ENCODE peak calls at places on chromosomes 7 and 10, in four cellular contexts. W is MM.1S, F is astrocyte, U is endothelial cell of umbilical vein. R is an unnamed sample.

GRCh38 chr7:35975851-35976454 is 175.1 kb downstream of the SEPTIN7 start:
- DNase-seq in W (peak), F (peak), U (peak), R (peak)

GRCh38 chr7:31811650-31812461 is 124.8 kb downstream of the PPP1R17 start:
- DNase-seq in W (no peak), F (peak), U (peak), R (no peak)

GRCh38 chr10:127968659-127969058 is 61.8 kb downstream of the PTPRE start:
- DNase-seq in W (no peak), F (peak), U (peak), R (no peak)

GRCh38 chr10:77501152-77501845 is 136.3 kb downstream of the KCNMA1 start:
- DNase-seq in W (no peak), F (peak), U (no peak), R (no peak)

GRCh38 chr10:35451103-35452016 is 115.1 kb downstream of the CCNY start:
- DNase-seq in W (no peak), F (no peak), U (no peak), R (no peak)

GRCh38 chr7:41889472-41889871 is 186.6 kb upstream of the INHBA start:
- DNase-seq in W (no peak), F (peak), U (no peak), R (peak)

GRCh38 chr10:122466866-122467470 is 5.6 kb downstream of the HTRA1 start:
- DNase-seq in W (no peak), F (no peak), U (no peak), R (no peak)

GRCh38 chr7:140367528-140367927 is 30.8 kb downstream of the SLC37A3 start:
- DNase-seq in W (no peak), F (no peak), U (no peak), R (no peak)

GRCh38 chr7:20351901-20352300 is 21.2 kb downstream of the ITGB8 start:
- DNase-seq in W (no peak), F (peak), U (peak), R (no peak)

GRCh38 chr7:116354546-116355422 is 144.4 kb downstream of the TES start:
- DNase-seq in W (no peak), F (peak), U (peak), R (peak)

GRCh38 chr10:102335184-102335583 is 60.3 kb upstream of the NFKB2 start:
- DNase-seq in W (no peak), F (no peak), U (no peak), R (no peak)

GRCh38 chr10:132106431-132106830 is 40.7 kb downstream of the JAKMIP3 start:
- DNase-seq in W (no peak), F (no peak), U (no peak), R (no peak)

GRCh38 chr7:137755846-137756685 is 90.7 kb downstream of the DGKI start:
- DNase-seq in W (no peak), F (peak), U (no peak), R (no peak)

GRCh38 chr7:24715661-24716479 is 41.4 kb downstream of the GSDME start:
- DNase-seq in W (peak), F (peak), U (peak), R (no peak)

GRCh38 chr7:116420003-116420402 is 79.5 kb upstream of the CAV2 start:
- DNase-seq in W (no peak), F (no peak), U (no peak), R (no peak)

GRCh38 chr10:5692476-5693358 is 8.1 kb downstream of the TASOR2 start:
- DNase-seq in W (no peak), F (peak), U (no peak), R (peak)

GRCh38 chr10:51117794-51118193 is 43.5 kb downstream of the PRKG1 start:
- DNase-seq in W (no peak), F (no peak), U (no peak), R (no peak)

GRCh38 chr7:20083781-20084180 is 133.4 kb downstream of the MACC1 start:
- DNase-seq in W (no peak), F (peak), U (no peak), R (peak)

GRCh38 chr7:102431617-102432298 is 1.6 kb upstream of the ORAI2 start:
- DNase-seq in W (peak), F (no peak), U (no peak), R (no peak)

GRCh38 chr7:117698018-117698417 is 175.2 kb downstream of the CTTNBP2 start:
- DNase-seq in W (no peak), F (no peak), U (no peak), R (no peak)

GRCh38 chr10:91681361-91682276 is 48.7 kb upstream of the PPP1R3C start:
- DNase-seq in W (no peak), F (no peak), U (no peak), R (no peak)

GRCh38 chr10:5818894-5819293 is 5.7 kb upstream of the GDI2 start:
- DNase-seq in W (no peak), F (no peak), U (no peak), R (no peak)

GRCh38 chr10:133189256-133189655 is 29.2 kb downstream of the KNDC1 start:
- DNase-seq in W (no peak), F (no peak), U (no peak), R (no peak)

GRCh38 chr7:86999737-87000136 is 59.7 kb downstream of the ELAPOR2 start:
- DNase-seq in W (no peak), F (no peak), U (no peak), R (no peak)

GRCh38 chr7:129041929-129042200 is 13.0 kb downstream of the TNPO3 start:
- DNase-seq in W (no peak), F (no peak), U (no peak), R (no peak)

GRCh38 chr10:1939016-1939415 is 201.7 kb upstream of the ADARB2 start:
- DNase-seq in W (no peak), F (no peak), U (no peak), R (no peak)

GRCh38 chr10:72243822-72244437 is 27.9 kb upstream of the ASCC1 start:
- DNase-seq in W (no peak), F (peak), U (peak), R (peak)

GRCh38 chr7:28956608-28957063 is 1.5 kb downstream of the TRIL start:
- DNase-seq in W (no peak), F (peak), U (peak), R (no peak)

GRCh38 chr10:100735345-100736143 is 9.8 kb upstream of the PAX2 start:
- DNase-seq in W (no peak), F (no peak), U (no peak), R (no peak)
- TF ChIP-seq EZH2 in W (no peak), F (peak), U (peak), R (no peak)

GRCh38 chr7:142797342-142797798 is 26.6 kb downstream of the PRSS2 start:
- DNase-seq in W (no peak), F (no peak), U (no peak), R (peak)

GRCh38 chr7:142799483-142799882 is 28.7 kb downstream of the PRSS2 start:
- DNase-seq in W (no peak), F (no peak), U (no peak), R (no peak)

GRCh38 chr7:142797799-142798377 is 27.1 kb downstream of the PRSS2 start:
- DNase-seq in W (no peak), F (no peak), U (no peak), R (no peak)

GRCh38 chr7:142800103-142800502 is 29.3 kb downstream of the PRSS2 start:
- DNase-seq in W (no peak), F (no peak), U (no peak), R (no peak)

DNA sequence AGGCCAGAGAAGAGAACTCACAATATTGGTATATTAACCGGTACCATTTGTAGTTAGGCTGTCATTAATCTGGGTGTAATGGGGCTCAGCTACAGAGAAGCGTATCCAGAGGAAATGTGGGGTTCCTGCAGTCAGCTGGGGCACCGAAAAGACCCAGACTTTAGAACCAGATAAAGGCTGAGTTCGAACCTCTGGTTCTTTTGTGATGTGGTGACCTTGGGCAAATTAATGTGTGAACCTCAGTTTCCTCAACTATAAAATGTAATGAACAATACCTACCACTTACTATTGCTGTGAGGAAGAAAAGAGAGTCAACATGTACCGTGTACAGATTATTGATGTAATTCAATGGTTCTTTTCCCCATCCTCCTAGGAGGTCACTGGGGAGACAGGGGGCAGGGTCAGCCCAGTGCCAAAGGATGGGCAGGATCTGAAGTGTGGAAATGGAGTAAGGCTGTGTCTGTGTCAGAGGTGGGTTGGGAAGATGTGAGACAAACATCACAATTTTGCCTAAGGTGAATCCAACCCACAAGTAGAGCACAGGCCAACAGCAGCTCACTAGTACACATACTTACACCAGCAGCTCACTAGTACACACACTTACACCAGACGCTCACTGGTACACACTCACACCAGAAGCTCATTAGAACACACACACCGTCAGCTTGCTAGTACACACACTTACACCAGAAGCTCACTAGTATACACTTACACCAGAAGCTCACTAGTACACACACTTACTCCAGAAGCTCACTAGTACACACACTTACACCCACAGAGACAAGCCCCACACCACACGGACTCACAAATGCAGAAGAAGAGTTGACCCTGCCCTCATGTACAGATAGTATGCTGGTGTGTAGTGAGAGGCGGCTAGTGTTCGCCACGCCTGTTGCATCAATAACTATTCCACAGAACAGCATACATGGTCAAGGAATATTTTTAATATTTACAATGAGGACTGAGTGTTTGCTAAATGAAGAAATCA is 28.0 kb downstream of the PRSS2 start:
- DNase-seq in W (no peak), F (no peak), U (no peak), R (peak)
- TF ChIP-seq EZH2 in W (no peak), F (no peak), U (no peak), R (no peak)

DNA sequence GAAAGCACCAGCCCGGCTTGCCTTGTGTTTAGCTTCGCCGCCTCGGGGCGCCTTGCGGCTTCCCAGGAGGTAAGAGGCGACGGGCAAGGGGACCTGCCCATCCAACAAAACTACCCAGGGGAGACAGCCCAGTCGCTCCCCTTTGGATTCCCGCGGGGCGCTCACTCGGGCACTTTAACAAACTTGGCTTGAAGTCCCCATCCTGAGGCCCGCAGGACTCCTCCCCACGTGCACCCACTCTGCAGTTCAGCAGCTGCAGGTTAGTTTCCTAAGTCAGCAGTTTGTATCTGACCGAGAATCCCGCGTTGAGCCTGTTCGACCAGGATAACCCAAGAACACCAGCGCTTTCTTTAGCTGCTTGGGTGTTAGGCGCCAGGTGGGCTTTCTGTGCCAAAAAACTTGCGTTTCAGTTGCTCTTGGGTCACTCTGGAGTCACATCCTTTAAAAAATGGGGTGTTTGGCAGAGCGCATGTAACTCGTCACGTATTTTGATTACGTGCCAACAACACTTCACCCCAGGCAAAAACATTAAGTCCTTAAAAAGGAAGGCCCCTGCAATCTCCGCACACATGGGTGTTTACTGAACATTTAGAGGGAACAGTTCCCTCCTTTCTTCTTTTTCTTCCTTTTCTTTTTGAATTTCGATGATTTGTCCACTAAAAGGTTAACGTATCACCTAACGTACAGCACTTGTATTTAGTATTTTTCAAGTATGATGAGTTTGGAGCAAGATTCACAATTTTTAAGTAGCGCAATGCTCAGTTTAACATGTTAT is 876 bp downstream of the DNAH11 start:
- DNase-seq in W (peak), F (no peak), U (peak), R (no peak)
- TF ChIP-seq EZH2 in W (no peak), F (no peak), U (no peak), R (no peak)

GRCh38 chr7:44267719-44268413 is 57.5 kb downstream of the CAMK2B start:
- DNase-seq in W (no peak), F (no peak), U (no peak), R (no peak)
- TF ChIP-seq EZH2 in W (no peak), F (no peak), U (no peak), R (no peak)

GRCh38 chr7:73623798-73624668 is at the start of gene MLXIPL:
- DNase-seq in W (no peak), F (no peak), U (peak), R (peak)

GRCh38 chr7:73621168-73622063 is 2.9 kb downstream of the MLXIPL start:
- DNase-seq in W (no peak), F (no peak), U (no peak), R (no peak)

GRCh38 chr7:73624669-73625001 is 313 bp upstream of the MLXIPL start:
- DNase-seq in W (no peak), F (no peak), U (no peak), R (no peak)

GRCh38 chr7:73622527-73622908 is 1.8 kb downstream of the MLXIPL start:
- DNase-seq in W (no peak), F (no peak), U (no peak), R (no peak)

DNA sequence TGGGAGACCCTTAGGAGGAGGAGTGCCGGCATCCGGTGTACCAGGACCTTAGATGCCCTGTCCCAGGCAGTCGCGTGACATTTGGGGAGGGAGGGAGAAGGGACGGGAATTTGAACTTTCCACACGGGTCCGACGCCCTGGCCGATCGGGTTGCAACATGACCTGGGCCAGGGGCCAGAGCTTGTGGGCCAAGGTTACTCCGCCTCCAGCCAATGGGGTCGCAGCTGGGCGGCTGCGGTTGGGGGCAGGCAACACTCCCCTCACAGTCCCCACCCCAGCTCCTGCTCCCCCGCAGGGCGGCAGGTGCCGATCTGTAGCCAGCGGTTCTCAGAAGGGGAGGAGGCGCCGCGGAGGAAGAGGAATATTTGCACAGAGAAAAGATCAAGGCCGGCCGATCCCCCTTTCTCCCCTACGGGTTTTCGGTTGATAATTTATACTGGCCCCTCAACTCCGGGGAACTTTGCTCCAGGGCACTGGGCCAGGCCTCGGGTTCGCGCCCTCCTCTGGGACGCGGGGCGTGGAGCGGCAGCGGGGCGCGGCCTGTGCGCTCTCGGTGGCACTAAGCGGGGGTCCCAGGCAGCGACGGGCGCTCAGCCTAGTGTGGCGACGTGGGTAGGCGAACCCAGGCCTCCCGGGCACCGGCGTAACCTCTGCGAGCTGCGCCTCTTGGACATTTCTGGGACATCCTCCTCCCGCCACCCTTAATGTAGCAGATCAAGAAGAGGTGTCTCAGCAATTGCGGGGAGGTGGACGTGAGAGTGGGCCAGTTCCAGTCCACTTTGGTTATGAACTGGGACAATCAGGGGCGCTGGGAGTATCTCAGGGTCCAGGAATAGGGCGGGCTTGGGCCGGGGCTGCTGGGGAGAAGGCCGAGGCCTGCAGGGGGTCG is 1.2 kb downstream of the MLXIPL start:
- DNase-seq in W (no peak), F (no peak), U (no peak), R (no peak)
- TF ChIP-seq EZH2 in W (no peak), F (peak), U (peak), R (no peak)

DNA sequence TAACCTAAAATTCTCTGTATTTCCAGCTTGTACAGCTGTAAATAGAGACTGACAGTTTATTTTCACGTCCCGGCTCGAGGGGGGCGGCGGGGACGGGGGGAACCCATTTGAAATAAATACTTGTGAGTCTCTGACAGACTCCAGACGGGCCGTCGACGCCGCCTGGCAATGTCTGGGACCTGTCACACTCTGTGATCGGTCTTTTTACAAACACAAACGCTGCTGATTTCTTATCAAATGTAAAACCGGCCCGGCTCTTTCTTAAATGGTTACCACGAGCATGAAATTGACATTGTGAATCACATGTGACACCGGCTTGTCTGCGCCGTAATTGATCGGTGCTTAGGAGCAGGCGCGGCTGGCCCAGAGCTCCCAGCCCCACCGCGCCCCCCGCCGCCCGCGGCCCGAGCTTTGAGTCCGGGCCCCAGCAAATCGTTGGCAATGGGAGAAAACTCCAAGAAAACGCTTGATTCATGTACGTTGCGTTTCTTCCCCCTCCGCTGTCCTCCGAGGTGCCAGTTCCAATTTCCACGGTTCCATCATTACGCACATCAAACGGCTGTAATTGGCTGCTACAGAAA is 57.1 kb downstream of the UNCX start:
- DNase-seq in W (no peak), F (peak), U (peak), R (no peak)
- TF ChIP-seq EZH2 in W (no peak), F (peak), U (peak), R (no peak)

DNA sequence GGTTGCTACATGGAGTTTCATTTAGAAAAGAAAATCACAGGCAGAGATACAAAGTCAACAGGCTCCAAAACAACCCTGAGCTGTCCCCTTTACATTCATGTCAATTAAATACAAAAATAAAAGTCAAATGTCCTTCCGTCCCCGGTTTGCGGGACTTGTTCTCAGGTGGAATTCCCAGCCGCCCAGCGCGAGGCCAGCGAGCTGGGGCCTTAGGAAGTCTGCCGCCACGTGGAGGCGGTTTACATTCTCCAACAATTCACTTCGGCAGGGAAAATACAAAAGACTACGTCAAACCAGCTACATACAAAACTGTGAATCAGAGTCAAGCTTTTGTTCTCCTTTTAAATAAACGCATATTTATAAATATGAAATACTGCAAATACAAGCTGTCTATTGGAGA is 25.3 kb upstream of the DDC start:
- DNase-seq in W (no peak), F (no peak), U (no peak), R (no peak)
- TF ChIP-seq EZH2 in W (no peak), F (no peak), U (no peak), R (no peak)

R was measured in PC-9.